ENCODE peak calls at places on chromosomes 12 and 14, in four cellular contexts. One of them, this sample, is unnamed.

GRCh38 chr12:20807192-20808080 is 3.1 kb upstream of the SLCO1B3 start:
- DNase-seq in astrocyte: no peak
- DNase-seq in brain microvascular endothelial cell: no peak
- DNase-seq in ovary: no peak
- DNase-seq in this sample: no peak

GRCh38 chr14:53509845-53510244 is 356.7 kb upstream of the DDHD1 start:
- DNase-seq in astrocyte: no peak
- DNase-seq in brain microvascular endothelial cell: no peak
- DNase-seq in ovary: no peak
- DNase-seq in this sample: peak; percentile 72

GRCh38 chr12:48580831-48581230 is 11.0 kb upstream of the LALBA start:
- DNase-seq in astrocyte: no peak
- DNase-seq in brain microvascular endothelial cell: no peak
- DNase-seq in ovary: no peak
- DNase-seq in this sample: peak; percentile 65

GRCh38 chr12:28212182-28212581 is 21.9 kb downstream of the CCDC91 start:
- DNase-seq in astrocyte: no peak
- DNase-seq in brain microvascular endothelial cell: no peak
- DNase-seq in ovary: no peak
- DNase-seq in this sample: no peak

GRCh38 chr14:55556929-55557623 is 22.9 kb upstream of the KTN1 start:
- DNase-seq in astrocyte: peak; percentile 95
- DNase-seq in brain microvascular endothelial cell: peak; percentile 60
- DNase-seq in ovary: peak; percentile 48
- DNase-seq in this sample: peak; percentile 91

GRCh38 chr12:117261267-117261666 is 71.0 kb upstream of the FBXO21 start:
- DNase-seq in astrocyte: peak; percentile 8
- DNase-seq in brain microvascular endothelial cell: peak; percentile 3
- DNase-seq in ovary: no peak
- DNase-seq in this sample: peak; percentile 69

GRCh38 chr12:64137117-64137516 is 85.0 kb downstream of the KICS2 start:
- DNase-seq in astrocyte: no peak
- DNase-seq in brain microvascular endothelial cell: peak; percentile 12
- DNase-seq in ovary: no peak
- DNase-seq in this sample: no peak

GRCh38 chr12:109863961-109864712 is 16.2 kb downstream of the GLTP start:
- DNase-seq in astrocyte: no peak
- DNase-seq in brain microvascular endothelial cell: peak; percentile 8
- DNase-seq in ovary: no peak
- DNase-seq in this sample: no peak

GRCh38 chr12:109466305-109466704 is 10.8 kb downstream of the KCTD10 start:
- DNase-seq in astrocyte: no peak
- DNase-seq in brain microvascular endothelial cell: no peak
- DNase-seq in ovary: no peak
- DNase-seq in this sample: no peak

GRCh38 chr14:42140001-42140400 is 533.3 kb downstream of the LRFN5 start:
- DNase-seq in astrocyte: peak; percentile 5
- DNase-seq in brain microvascular endothelial cell: no peak
- DNase-seq in ovary: no peak
- DNase-seq in this sample: no peak

GRCh38 chr12:121217761-121218160 is 7.8 kb downstream of the P2RX4 start:
- DNase-seq in astrocyte: no peak
- DNase-seq in brain microvascular endothelial cell: no peak
- DNase-seq in ovary: no peak
- DNase-seq in this sample: no peak

GRCh38 chr14:69695664-69696527 is 71.0 kb upstream of the SRSF5 start:
- DNase-seq in astrocyte: peak; percentile 50
- DNase-seq in brain microvascular endothelial cell: no peak
- DNase-seq in ovary: peak; percentile 55
- DNase-seq in this sample: no peak

GRCh38 chr14:92247937-92248336 is 75.0 kb upstream of the SLC24A4 start:
- DNase-seq in astrocyte: no peak
- DNase-seq in brain microvascular endothelial cell: no peak
- DNase-seq in ovary: no peak
- DNase-seq in this sample: no peak
- H3K27ac ChIP-seq in astrocyte: no peak overlapping the region
- H3K27ac ChIP-seq in brain microvascular endothelial cell: no peak overlapping the region
- H3K27ac ChIP-seq in ovary: no peak overlapping the region
- H3K27ac ChIP-seq in this sample: no peak overlapping the region

DNA sequence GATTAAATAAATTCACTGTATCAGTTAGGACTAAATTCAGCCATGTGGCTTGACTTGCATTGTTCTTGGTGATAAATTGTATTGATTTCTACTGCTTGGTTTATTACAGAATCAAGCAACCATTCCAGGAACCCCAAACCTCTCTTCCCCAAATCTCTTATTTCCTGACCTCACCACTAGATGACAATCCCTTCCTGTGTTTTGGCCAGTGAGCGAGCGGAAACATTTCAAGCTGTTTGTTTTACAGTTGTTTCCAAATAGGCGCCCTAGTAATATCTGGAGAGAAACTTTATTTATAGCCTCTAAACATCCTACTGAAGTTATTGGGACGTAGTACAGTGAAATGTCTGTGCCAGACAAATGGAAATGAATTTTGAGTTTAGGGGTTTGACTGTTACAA is 161.1 kb downstream of the SNAPC1 start:
- DNase-seq in astrocyte: peak; percentile 6
- DNase-seq in brain microvascular endothelial cell: peak; percentile 29
- DNase-seq in ovary: no peak
- DNase-seq in this sample: no peak
- TF ChIP-seq CTCF in astrocyte: peak; percentile 38
- TF ChIP-seq CTCF in brain microvascular endothelial cell: peak; percentile 68
- TF ChIP-seq CTCF in ovary: no peak
- TF ChIP-seq CTCF in this sample: peak; percentile 36

GRCh38 chr12:124665516-124665915 is 98.1 kb upstream of the NCOR2 start:
- DNase-seq in astrocyte: peak; percentile 59
- DNase-seq in brain microvascular endothelial cell: no peak
- DNase-seq in ovary: no peak
- DNase-seq in this sample: no peak

GRCh38 chr12:124661382-124661781 is 94.0 kb upstream of the NCOR2 start:
- DNase-seq in astrocyte: no peak
- DNase-seq in brain microvascular endothelial cell: no peak
- DNase-seq in ovary: no peak
- DNase-seq in this sample: no peak

GRCh38 chr12:124664395-124665111 is 97.1 kb upstream of the NCOR2 start:
- DNase-seq in astrocyte: no peak
- DNase-seq in brain microvascular endothelial cell: no peak
- DNase-seq in ovary: no peak
- DNase-seq in this sample: no peak

GRCh38 chr12:124663206-124663605 is 95.8 kb upstream of the NCOR2 start:
- DNase-seq in astrocyte: no peak
- DNase-seq in brain microvascular endothelial cell: no peak
- DNase-seq in ovary: no peak
- DNase-seq in this sample: no peak

DNA sequence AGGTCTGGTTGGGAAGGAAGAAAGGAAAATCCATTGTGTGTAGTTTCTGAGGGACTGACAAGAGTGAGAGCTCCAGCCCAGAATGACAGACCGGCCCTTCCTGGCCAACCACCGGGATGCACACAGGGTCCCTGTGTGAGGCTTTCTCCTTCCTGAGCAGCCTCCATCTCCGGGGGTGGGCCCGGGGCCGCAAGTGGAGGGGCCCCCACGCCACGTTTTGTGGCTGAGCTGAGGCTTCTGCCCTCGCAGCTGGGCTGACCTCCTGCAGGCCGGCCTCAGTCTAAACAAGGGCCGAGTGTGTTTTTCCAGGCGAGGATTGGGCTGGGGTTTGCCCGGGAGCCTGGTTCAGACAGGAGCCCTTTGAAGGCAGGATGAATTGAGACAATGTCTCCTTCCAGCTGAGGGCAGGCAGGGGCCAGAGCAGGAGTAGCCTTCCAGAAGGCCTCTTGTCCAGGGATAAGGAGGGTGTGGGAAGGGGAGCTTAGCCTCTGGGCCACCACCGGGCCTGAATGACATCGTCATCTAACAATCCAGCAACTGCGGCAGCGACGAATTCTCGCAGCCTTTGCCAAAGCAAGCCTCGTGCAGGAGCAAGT is 96.5 kb upstream of the NCOR2 start:
- DNase-seq in astrocyte: no peak
- DNase-seq in brain microvascular endothelial cell: no peak
- DNase-seq in ovary: no peak
- DNase-seq in this sample: no peak
- H3K27ac ChIP-seq in astrocyte: no peak overlapping the region
- H3K27ac ChIP-seq in brain microvascular endothelial cell: no peak overlapping the region
- H3K27ac ChIP-seq in ovary: no peak overlapping the region
- H3K27ac ChIP-seq in this sample: no peak overlapping the region

DNA sequence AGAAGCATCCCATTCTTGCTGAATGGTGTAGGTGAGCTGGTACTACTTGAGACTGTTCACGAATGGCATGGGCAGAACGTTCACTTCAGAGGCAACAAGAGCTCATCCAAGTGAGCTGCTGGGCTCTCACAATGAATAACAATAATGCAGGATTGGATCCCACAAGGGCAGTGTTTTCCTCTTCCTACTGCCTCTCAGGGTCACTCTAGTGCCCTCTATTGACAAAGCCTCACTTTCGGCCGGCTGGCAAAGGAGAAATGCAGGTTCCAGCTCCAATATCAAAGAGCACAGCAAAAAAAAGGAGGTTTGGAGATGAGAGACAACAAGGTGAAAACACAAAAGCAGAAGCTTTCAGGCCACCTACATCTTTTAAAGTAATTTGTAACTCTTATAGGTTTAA is 74.6 kb upstream of the MYF6 start:
- DNase-seq in astrocyte: no peak
- DNase-seq in brain microvascular endothelial cell: no peak
- DNase-seq in ovary: no peak
- DNase-seq in this sample: no peak
- TF ChIP-seq CTCF in astrocyte: peak; percentile 20
- TF ChIP-seq CTCF in brain microvascular endothelial cell: peak; percentile 58
- TF ChIP-seq CTCF in ovary: no peak
- TF ChIP-seq CTCF in this sample: no peak

GRCh38 chr12:52045794-52046199 is 5.4 kb upstream of the NR4A1 start:
- DNase-seq in astrocyte: no peak
- DNase-seq in brain microvascular endothelial cell: no peak
- DNase-seq in ovary: peak; percentile 43
- DNase-seq in this sample: no peak

GRCh38 chr12:52042706-52043385 is 8.4 kb upstream of the NR4A1 start:
- DNase-seq in astrocyte: no peak
- DNase-seq in brain microvascular endothelial cell: no peak
- DNase-seq in ovary: peak; percentile 72
- DNase-seq in this sample: no peak

GRCh38 chr12:52044284-52044983 is 6.8 kb upstream of the NR4A1 start:
- DNase-seq in astrocyte: peak; percentile 91
- DNase-seq in brain microvascular endothelial cell: no peak
- DNase-seq in ovary: peak; percentile 94
- DNase-seq in this sample: no peak

GRCh38 chr12:52041695-52042123 is 9.5 kb upstream of the NR4A1 start:
- DNase-seq in astrocyte: peak; percentile 27
- DNase-seq in brain microvascular endothelial cell: no peak
- DNase-seq in ovary: peak; percentile 69
- DNase-seq in this sample: no peak

GRCh38 chr12:52043386-52044212 is 7.6 kb upstream of the NR4A1 start:
- DNase-seq in astrocyte: peak; percentile 36
- DNase-seq in brain microvascular endothelial cell: no peak
- DNase-seq in ovary: peak; percentile 66
- DNase-seq in this sample: no peak
- H3K27ac ChIP-seq in astrocyte: no peak overlapping the region
- H3K27ac ChIP-seq in brain microvascular endothelial cell: no peak overlapping the region
- H3K27ac ChIP-seq in ovary: peak overlapping the region; percentile 92
- H3K27ac ChIP-seq in this sample: no peak overlapping the region

DNA sequence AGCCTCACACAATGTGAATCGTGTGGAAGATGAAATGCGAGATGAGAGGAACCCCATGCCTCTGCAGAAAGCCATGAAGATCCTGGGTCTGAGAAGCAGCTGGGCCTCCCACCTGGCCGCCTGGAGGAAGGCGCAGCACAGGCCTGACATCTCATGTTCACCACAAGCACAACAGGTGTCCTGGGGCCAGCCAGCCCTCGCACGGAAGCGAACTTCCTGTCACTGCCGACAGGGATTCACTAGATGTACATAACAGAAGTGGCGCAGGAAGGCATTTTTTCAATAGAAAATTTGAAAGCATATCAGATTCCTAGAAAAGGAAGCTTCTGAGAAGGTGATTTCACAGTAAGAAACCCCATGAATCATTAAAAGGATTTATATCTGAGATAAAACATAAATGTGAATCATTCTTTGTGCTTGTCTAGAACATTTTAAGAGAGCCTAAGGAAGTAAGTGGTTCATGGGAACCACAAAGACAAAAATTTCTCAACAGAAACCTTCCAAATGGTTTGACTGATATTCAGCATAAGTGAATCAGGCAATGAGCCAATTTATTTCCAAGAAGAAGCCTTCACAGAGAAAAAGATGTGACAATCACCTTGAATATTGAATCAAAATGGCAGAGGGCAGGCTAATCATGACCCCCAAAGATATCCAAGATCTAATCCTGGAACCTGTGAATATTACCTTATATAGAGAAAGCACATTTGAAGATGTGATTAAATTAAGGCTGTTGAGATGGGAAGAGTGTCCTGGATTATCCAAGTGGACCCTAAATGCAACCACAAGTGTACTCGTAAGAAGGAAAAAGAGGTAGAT is 311.9 kb downstream of the DUSP6 start:
- DNase-seq in astrocyte: peak; percentile 32
- DNase-seq in brain microvascular endothelial cell: peak; percentile 71
- DNase-seq in ovary: no peak
- DNase-seq in this sample: no peak
- TF ChIP-seq CTCF in astrocyte: no peak
- TF ChIP-seq CTCF in brain microvascular endothelial cell: no peak
- TF ChIP-seq CTCF in ovary: no peak
- TF ChIP-seq CTCF in this sample: no peak

DNA sequence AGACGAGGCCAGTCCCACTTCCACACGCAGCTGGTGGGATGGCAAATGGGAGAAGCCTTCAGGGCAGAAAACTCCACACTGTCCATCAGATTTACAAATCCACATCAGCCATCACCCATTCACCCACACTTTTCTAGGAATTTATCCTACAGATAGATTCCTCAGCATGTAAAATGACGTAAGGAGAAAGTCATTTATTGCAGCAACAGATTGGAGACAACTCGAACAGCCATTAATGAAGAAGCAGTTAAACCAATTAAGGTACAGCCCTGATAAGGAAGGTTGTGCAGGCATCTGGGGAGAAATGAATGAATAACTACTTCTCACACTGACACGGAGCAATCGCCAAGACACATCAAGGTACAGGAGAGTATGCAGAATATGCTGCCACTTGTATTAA is 26.2 kb downstream of the PRKAB1 start:
- DNase-seq in astrocyte: no peak
- DNase-seq in brain microvascular endothelial cell: no peak
- DNase-seq in ovary: no peak
- DNase-seq in this sample: no peak
- H3K27ac ChIP-seq in astrocyte: no peak overlapping the region
- H3K27ac ChIP-seq in brain microvascular endothelial cell: no peak overlapping the region
- H3K27ac ChIP-seq in ovary: no peak overlapping the region
- H3K27ac ChIP-seq in this sample: peak overlapping the region; percentile 62